ENCODE peak calls at places on chromosomes 5 and 9, in five cellular contexts. Q, N, O, Y and S are unnamed samples.

GRCh38 chr5:143679777-143680176 is 132.2 kb upstream of the HMHB1 start:
- DNase-seq in Q (no peak), N (no peak), O (no peak), Y (peak), S (no peak)

GRCh38 chr5:91332267-91333044 is 50.7 kb downstream of the ARRDC3 start:
- DNase-seq in Q (peak), N (no peak), O (no peak), Y (peak), S (no peak)

GRCh38 chr9:5326893-5327548 is 12.7 kb downstream of the RLN1 start:
- DNase-seq in Q (no peak), N (no peak), O (peak), Y (no peak), S (no peak)

GRCh38 chr5:128216860-128217531 is 133.4 kb downstream of the SLC12A2 start:
- DNase-seq in Q (no peak), N (peak), O (no peak), Y (peak), S (peak)

GRCh38 chr5:154409230-154409840 is 36.5 kb upstream of the SAP30L start:
- DNase-seq in Q (no peak), N (no peak), O (no peak), Y (no peak), S (no peak)

GRCh38 chr5:75335486-75335885 is 1.5 kb upstream of the HMGCR start:
- DNase-seq in Q (no peak), N (no peak), O (no peak), Y (no peak), S (no peak)

GRCh38 chr9:76943071-76943470 is 37.2 kb upstream of the PRUNE2 start:
- DNase-seq in Q (no peak), N (no peak), O (no peak), Y (no peak), S (no peak)

GRCh38 chr5:79931866-79932265 is 59.2 kb downstream of the MTX3 start:
- DNase-seq in Q (no peak), N (no peak), O (no peak), Y (no peak), S (no peak)

GRCh38 chr9:84442712-84443111 is 102.2 kb upstream of the SLC28A3 start:
- DNase-seq in Q (no peak), N (no peak), O (no peak), Y (no peak), S (no peak)

GRCh38 chr5:169862348-169862905 is 117.9 kb downstream of the INSYN2B start:
- DNase-seq in Q (no peak), N (no peak), O (no peak), Y (no peak), S (no peak)

GRCh38 chr5:67678594-67678993 is 482.0 kb upstream of the CD180 start:
- DNase-seq in Q (no peak), N (no peak), O (no peak), Y (no peak), S (no peak)

GRCh38 chr9:93248373-93248772 is 64.4 kb downstream of the WNK2 start:
- DNase-seq in Q (no peak), N (no peak), O (no peak), Y (no peak), S (no peak)

GRCh38 chr9:5976668-5977397 is 38.6 kb downstream of the RANBP6 start:
- DNase-seq in Q (no peak), N (no peak), O (no peak), Y (no peak), S (no peak)

GRCh38 chr9:38259519-38260218 is 132.8 kb upstream of the ALDH1B1 start:
- DNase-seq in Q (no peak), N (no peak), O (no peak), Y (no peak), S (no peak)

GRCh38 chr5:83095973-83096539 is 18.7 kb downstream of the XRCC4 start:
- DNase-seq in Q (peak), N (peak), O (no peak), Y (peak), S (no peak)

GRCh38 chr9:129242971-129243561 is 65.0 kb upstream of the IER5L start:
- DNase-seq in Q (no peak), N (peak), O (no peak), Y (no peak), S (no peak)

GRCh38 chr5:170141636-170142035 is 35.9 kb downstream of the FOXI1 start:
- DNase-seq in Q (no peak), N (no peak), O (no peak), Y (no peak), S (no peak)

GRCh38 chr5:73027361-73027760 is 71.5 kb downstream of the FCHO2 start:
- DNase-seq in Q (no peak), N (no peak), O (no peak), Y (no peak), S (no peak)

GRCh38 chr9:136644593-136645342 is 17.9 kb upstream of the EGFL7 start:
- DNase-seq in Q (peak), N (peak), O (peak), Y (no peak), S (peak)

GRCh38 chr5:10289353-10289752 is 18.3 kb downstream of the CMBL start:
- DNase-seq in Q (no peak), N (peak), O (no peak), Y (no peak), S (no peak)

GRCh38 chr9:90546200-90546599 is 96.4 kb downstream of the DIRAS2 start:
- DNase-seq in Q (no peak), N (no peak), O (no peak), Y (peak), S (no peak)

GRCh38 chr5:88748670-88749069 is 134.3 kb downstream of the MEF2C start:
- DNase-seq in Q (no peak), N (no peak), O (no peak), Y (no peak), S (no peak)

GRCh38 chr9:23717505-23717904 is 108.5 kb downstream of the ELAVL2 start:
- DNase-seq in Q (no peak), N (no peak), O (no peak), Y (no peak), S (no peak)

GRCh38 chr9:125429476-125430160 is 168.0 kb downstream of the GAPVD1 start:
- DNase-seq in Q (no peak), N (no peak), O (no peak), Y (no peak), S (no peak)

GRCh38 chr9:125427556-125427955 is 165.9 kb downstream of the GAPVD1 start:
- DNase-seq in Q (no peak), N (no peak), O (no peak), Y (no peak), S (no peak)

GRCh38 chr9:125428515-125429467 is 167.2 kb downstream of the GAPVD1 start:
- DNase-seq in Q (no peak), N (no peak), O (no peak), Y (no peak), S (no peak)

GRCh38 chr9:125426926-125427325 is 165.3 kb downstream of the GAPVD1 start:
- DNase-seq in Q (no peak), N (no peak), O (no peak), Y (no peak), S (no peak)

DNA sequence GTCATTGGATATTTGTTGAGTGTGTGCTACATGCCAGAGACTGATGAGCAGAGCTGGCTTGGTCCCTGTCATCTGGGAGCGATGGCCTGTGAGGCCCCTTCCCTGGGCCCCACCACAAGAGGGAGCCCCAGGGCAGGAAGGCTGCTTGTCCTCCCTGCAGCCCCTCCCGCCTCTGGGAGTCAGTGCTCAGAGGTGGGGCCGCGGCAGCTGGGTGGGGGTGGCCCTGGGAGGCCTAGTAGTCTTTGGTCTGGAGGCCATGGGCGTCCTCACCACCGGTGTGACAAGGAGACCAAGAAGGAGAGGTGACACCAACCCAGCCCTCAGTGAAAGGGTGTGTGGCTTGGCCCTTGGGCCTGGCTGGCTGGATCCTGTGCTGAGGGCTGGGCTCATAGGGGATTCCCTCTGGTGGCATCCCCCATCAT is 166.4 kb downstream of the GAPVD1 start:
- DNase-seq in Q (peak), N (no peak), O (no peak), Y (no peak), S (no peak)
- TF ChIP-seq CTCF in Q (peak), N (no peak), O (peak), Y (peak), S (peak)

GRCh38 chr5:1537166-1538154 is 13.7 kb upstream of the LPCAT1 start:
- DNase-seq in Q (no peak), N (no peak), O (peak), Y (no peak), S (no peak)
- H3K27ac ChIP-seq in Q (peak), N (no peak), O (no peak), Y (no peak), S (peak)

DNA sequence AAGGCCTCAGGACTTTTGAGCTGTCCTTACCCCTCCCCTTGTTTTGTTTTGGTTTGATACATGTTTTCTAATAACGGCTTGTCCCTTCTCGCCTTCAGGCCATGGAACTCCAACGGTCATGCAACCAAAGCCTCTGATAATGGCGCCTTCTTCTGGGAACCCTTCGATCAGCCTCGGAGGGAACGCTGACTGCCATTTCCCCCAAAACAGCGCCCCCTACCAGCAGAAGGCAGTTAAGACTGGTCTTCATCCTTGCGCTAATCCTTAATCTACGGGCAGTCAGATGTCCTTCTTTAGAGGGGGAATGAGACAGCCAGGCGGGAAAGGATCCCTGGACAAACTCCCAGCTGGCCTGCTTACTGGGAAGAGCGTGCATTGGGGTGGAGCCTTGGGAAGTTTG is 276.6 kb downstream of the ICE1 start:
- DNase-seq in Q (no peak), N (no peak), O (no peak), Y (no peak), S (no peak)
- TF ChIP-seq CTCF in Q (no peak), N (no peak), O (no peak), Y (no peak), S (no peak)

GRCh38 chr9:107667269-107667681 is 177.7 kb upstream of the KLF4 start:
- DNase-seq in Q (no peak), N (no peak), O (no peak), Y (no peak), S (peak)
- H3K27ac ChIP-seq in Q (no peak), N (no peak), O (peak), Y (no peak), S (peak)

GRCh38 chr5:133969654-133970324 is 1.4 kb upstream of the C5orf15 start:
- DNase-seq in Q (peak), N (no peak), O (no peak), Y (no peak), S (no peak)

GRCh38 chr5:133967124-133967523 is 1.3 kb downstream of the C5orf15 start:
- DNase-seq in Q (no peak), N (no peak), O (no peak), Y (no peak), S (no peak)

GRCh38 chr5:133970325-133970671 is 1.9 kb upstream of the C5orf15 start:
- DNase-seq in Q (no peak), N (no peak), O (no peak), Y (no peak), S (no peak)

GRCh38 chr5:133967715-133968056 is 739 bp downstream of the C5orf15 start:
- DNase-seq in Q (no peak), N (no peak), O (no peak), Y (no peak), S (no peak)

DNA sequence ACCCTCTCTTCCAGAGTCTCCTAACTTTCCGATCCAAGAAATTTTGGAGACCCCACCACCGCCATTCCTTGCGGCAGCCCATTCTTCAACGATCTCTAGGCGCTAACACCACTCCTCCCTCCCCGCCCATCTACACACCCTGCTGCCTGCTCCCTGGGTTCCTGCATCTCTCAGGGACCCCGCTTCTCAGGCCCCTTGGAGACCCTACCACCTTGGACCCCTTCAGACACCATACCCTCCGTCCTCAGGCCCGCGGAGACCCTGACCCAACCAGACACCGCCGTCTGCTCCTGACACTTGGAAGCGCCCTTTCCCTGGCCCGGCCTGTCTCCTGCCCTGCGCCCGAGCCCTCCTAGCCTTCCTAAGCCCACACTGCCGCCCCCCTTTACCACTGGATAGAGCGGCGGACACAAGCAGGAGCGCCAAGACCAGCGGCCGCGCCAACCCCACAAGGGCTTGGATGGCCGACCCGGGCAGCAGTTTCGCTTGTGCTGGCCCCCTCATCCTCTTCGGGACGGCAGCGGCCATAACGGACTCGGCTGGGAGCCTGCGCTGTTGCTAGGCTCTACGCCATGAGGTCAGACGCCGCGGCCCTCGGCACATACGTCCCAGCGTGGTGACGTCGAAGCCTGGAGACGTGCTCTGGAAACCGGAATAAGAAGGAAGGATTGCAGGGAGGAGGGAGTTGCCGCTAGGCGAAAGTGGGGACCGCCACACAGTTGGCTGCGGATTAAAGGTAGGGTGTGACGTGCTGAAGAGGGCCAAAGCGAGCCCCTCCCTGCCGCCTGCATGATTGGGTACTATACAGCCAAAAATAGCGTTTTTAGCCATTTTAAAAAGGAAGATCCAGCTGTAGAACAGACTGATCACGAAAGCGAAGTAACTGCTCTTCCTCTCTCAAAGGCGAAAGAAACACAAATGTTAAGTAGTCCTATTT is at the start of gene C5orf15:
- DNase-seq in Q (peak), N (peak), O (peak), Y (peak), S (peak)
- TF ChIP-seq CTCF in Q (no peak), N (peak), O (no peak), Y (peak), S (peak)